ENCODE peak calls at places on chromosomes 7 and 10, in four cellular contexts. C is GM23338, H is K562, I is Panc1. Y is an unnamed sample.

GRCh38 chr7:44286618-44287487 is 38.5 kb downstream of the CAMK2B start:
- DNase-seq in C (no peak), H (no peak), I (no peak), Y (no peak)

GRCh38 chr10:86046845-86047460 is 319.6 kb downstream of the GRID1 start:
- DNase-seq in C (no peak), H (no peak), I (no peak), Y (peak; percentile 32)

GRCh38 chr10:102621418-102622325 is 22.6 kb upstream of the TRIM8 start:
- DNase-seq in C (no peak), H (no peak), I (no peak), Y (no peak)

GRCh38 chr7:122412886-122413285 is 108.3 kb upstream of the FEZF1 start:
- DNase-seq in C (no peak), H (no peak), I (no peak), Y (no peak)

GRCh38 chr10:114821915-114822770 is 563 bp downstream of the FHIP2A start:
- DNase-seq in C (peak; percentile 59), H (peak; percentile 21), I (no peak), Y (no peak)

GRCh38 chr7:44134943-44135628 is 6.0 kb downstream of the MYL7 start:
- DNase-seq in C (no peak), H (no peak), I (no peak), Y (no peak)

GRCh38 chr10:78643513-78643912 is 425.3 kb upstream of the ZMIZ1 start:
- DNase-seq in C (no peak), H (no peak), I (no peak), Y (no peak)

GRCh38 chr10:132137111-132138072 is 49.4 kb upstream of the DPYSL4 start:
- DNase-seq in C (no peak), H (no peak), I (no peak), Y (no peak)

GRCh38 chr7:106177738-106178592 is 65.9 kb upstream of the SYPL1 start:
- DNase-seq in C (no peak), H (no peak), I (no peak), Y (no peak)

GRCh38 chr7:136976504-136977251 is 108.2 kb downstream of the CHRM2 start:
- DNase-seq in C (peak; percentile 8), H (no peak), I (no peak), Y (no peak)

GRCh38 chr10:77318739-77319138 is 318.9 kb downstream of the KCNMA1 start:
- DNase-seq in C (no peak), H (no peak), I (no peak), Y (no peak)

GRCh38 chr7:11341285-11341944 is 367.7 kb downstream of the PHF14 start:
- DNase-seq in C (peak; percentile 54), H (peak; percentile 9), I (no peak), Y (peak; percentile 8)

GRCh38 chr10:14625210-14625621 is 149.5 kb downstream of the FAM107B start:
- DNase-seq in C (no peak), H (no peak), I (no peak), Y (no peak)

GRCh38 chr7:120950026-120950538 is 495 bp upstream of the ING3 start:
- DNase-seq in C (no peak), H (no peak), I (no peak), Y (no peak)

GRCh38 chr10:87863102-87863943 is at the start of the genes KLLN and PTEN:
- DNase-seq in C (peak; percentile 94), H (peak; percentile 72), I (no peak), Y (peak; percentile 72)

GRCh38 chr10:108562105-108562504 is 1361.2 kb downstream of the XPNPEP1 start:
- DNase-seq in C (no peak), H (no peak), I (no peak), Y (no peak)

GRCh38 chr7:144057954-144058353 is 9.2 kb downstream of the OR2A5 start:
- DNase-seq in C (no peak), H (no peak), I (peak; percentile 25), Y (no peak)

GRCh38 chr7:155136619-155137243 is 66.6 kb downstream of the HTR5A start:
- DNase-seq in C (no peak), H (no peak), I (peak; percentile 7), Y (no peak)

GRCh38 chr10:21497177-21497807 is 28.2 kb downstream of the SKIDA1 start:
- DNase-seq in C (peak; percentile 91), H (peak; percentile 60), I (no peak), Y (peak; percentile 82)

GRCh38 chr10:12259988-12260387 is 64.0 kb downstream of the CDC123 start:
- DNase-seq in C (no peak), H (no peak), I (no peak), Y (no peak)
- TF ChIP-seq REST in C (no peak), H (no peak), I (no peak), Y (no peak)

GRCh38 chr7:112854169-112854568 is 64.0 kb upstream of the TMEM168 start:
- DNase-seq in C (no peak), H (no peak), I (no peak), Y (no peak)

GRCh38 chr7:112858838-112859237 is 68.6 kb upstream of the TMEM168 start:
- DNase-seq in C (no peak), H (no peak), I (no peak), Y (no peak)

GRCh38 chr7:112855227-112855626 is 65.0 kb upstream of the TMEM168 start:
- DNase-seq in C (no peak), H (no peak), I (no peak), Y (no peak)

GRCh38 chr7:112853429-112853828 is 63.2 kb upstream of the TMEM168 start:
- DNase-seq in C (no peak), H (no peak), I (no peak), Y (no peak)
- TF ChIP-seq POLR2AphosphoS5 in C (no peak), H (no peak), I (no peak), Y (no peak)

GRCh38 chr7:158355456-158356065 is 232.1 kb downstream of the PTPRN2 start:
- DNase-seq in C (peak; percentile 52), H (peak; percentile 39), I (peak; percentile 13), Y (peak; percentile 4)
- TF ChIP-seq CTCF in C (peak; percentile 41), H (peak; percentile 64), I (peak; percentile 78), Y (peak; percentile 37)

DNA sequence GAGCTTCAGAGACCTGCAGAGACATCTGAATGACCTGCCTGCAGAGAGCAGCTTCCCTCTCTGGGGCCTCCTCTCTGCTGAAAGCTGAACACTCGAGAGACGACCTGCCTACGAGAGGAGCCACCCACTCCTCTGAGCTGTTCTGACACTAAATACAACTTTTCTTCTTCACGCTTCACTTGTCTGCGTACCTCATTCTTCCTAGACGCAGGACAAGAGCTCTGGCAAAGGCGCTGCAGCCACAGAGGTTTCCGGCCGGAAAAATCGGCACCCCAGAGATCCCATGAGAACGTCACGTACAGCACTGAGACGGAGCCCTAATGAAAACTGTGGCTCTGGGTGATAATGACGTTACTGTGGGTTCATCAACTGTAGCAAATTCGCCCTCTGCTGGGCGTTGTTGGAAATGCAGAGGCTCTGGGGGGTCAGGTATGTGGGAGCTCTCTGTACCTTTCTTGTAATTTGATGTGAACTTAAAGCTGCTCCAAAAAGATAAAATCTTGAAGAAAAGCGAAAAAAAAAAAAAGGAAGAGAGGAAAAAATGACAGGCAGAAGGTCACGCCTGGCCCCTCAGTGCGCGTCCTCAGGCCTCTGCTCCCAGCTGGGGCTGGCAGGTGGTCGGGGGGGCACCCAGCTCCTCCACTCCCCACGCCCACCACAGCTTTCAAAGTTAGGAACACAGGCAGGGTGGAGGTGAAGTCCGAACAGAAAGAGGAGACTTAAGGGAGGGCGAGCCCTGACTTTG is 120.7 kb downstream of the DYNC2I1 start:
- DNase-seq in C (peak; percentile 93), H (peak; percentile 93), I (peak; percentile 54), Y (peak; percentile 73)
- TF ChIP-seq REST in C (no peak), H (no peak), I (no peak), Y (no peak)

DNA sequence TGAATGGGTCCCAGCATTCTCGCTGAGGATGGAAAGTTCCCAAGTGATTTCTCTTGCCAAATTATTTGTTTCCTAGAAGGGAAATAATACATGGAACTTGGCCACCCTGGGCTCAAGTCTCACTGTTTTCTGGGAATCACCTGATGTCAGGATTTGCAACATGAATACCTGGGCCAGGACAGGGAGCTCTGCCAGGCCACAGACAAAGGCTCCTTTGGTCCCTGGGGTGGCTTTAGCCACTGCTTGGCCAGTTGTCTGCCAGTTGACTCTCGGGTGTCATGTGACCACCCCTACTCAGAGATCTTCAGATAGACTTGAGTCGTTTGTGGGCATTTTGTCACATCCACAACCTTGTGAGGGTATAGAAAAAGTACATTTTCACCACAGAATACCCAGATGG is 258.0 kb upstream of the HABP2 start:
- DNase-seq in C (no peak), H (no peak), I (no peak), Y (no peak)
- TF ChIP-seq POLR2AphosphoS5 in C (no peak), H (no peak), I (no peak), Y (no peak)

GRCh38 chr7:36310897-36311296 is 78.8 kb upstream of the ANLN start:
- DNase-seq in C (no peak), H (no peak), I (no peak), Y (no peak)

GRCh38 chr7:36313607-36314006 is 76.1 kb upstream of the ANLN start:
- DNase-seq in C (no peak), H (no peak), I (no peak), Y (no peak)

GRCh38 chr7:36312915-36313334 is 76.7 kb upstream of the ANLN start:
- DNase-seq in C (no peak), H (no peak), I (no peak), Y (no peak)

GRCh38 chr7:36311539-36311938 is 78.1 kb upstream of the ANLN start:
- DNase-seq in C (no peak), H (no peak), I (no peak), Y (no peak)

GRCh38 chr7:36312064-36312914 is 77.4 kb upstream of the ANLN start:
- DNase-seq in C (peak; percentile 83), H (peak; percentile 70), I (no peak), Y (no peak)
- TF ChIP-seq CTCF in C (peak; percentile 65), H (peak; percentile 89), I (peak; percentile 89), Y (peak; percentile 43)

GRCh38 chr10:2230478-2230877 is 493.2 kb upstream of the ADARB2 start:
- DNase-seq in C (no peak), H (no peak), I (no peak), Y (no peak)

DNA sequence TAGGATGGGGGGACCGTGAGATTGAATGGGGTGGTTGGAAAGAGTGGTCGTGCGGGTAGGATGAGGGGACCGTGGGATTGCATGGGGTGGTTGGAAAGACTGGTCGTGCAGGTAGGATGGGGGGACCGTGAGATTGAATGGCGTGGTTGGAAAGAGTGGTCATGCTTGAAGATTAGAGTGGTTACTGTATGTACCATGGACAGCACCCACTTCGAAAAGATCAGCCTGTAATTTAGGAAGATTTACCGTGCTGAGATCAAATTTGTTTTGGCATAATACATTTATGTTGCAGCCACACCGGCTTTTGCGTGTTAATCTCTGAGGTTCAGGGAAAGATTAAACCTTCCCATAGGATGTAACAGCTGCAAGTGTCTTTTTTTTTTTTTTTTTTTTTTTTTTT is 495.2 kb upstream of the ADARB2 start:
- DNase-seq in C (peak; percentile 33), H (no peak), I (no peak), Y (no peak)
- TF ChIP-seq REST in C (peak; percentile 75), H (no peak), I (peak; percentile 68), Y (no peak)

GRCh38 chr10:69088801-69089501 is 1.0 kb downstream of the SRGN start:
- DNase-seq in C (no peak), H (peak; percentile 79), I (no peak), Y (no peak)
- TF ChIP-seq POLR2AphosphoS5 in C (no peak), H (peak; percentile 32), I (no peak), Y (no peak)

GRCh38 chr10:73261362-73261995 is 9.0 kb upstream of the MRPS16 start:
- DNase-seq in C (no peak), H (no peak), I (no peak), Y (no peak)

GRCh38 chr10:73262105-73262730 is 9.8 kb upstream of the MRPS16 start:
- DNase-seq in C (no peak), H (peak; percentile 47), I (peak; percentile 85), Y (peak; percentile 89)

GRCh38 chr10:73262880-73263279 is 10.4 kb upstream of the MRPS16 start:
- DNase-seq in C (no peak), H (no peak), I (no peak), Y (no peak)

GRCh38 chr10:73264423-73264822 is 12.0 kb upstream of the MRPS16 start:
- DNase-seq in C (no peak), H (no peak), I (no peak), Y (no peak)

GRCh38 chr10:73263948-73264347 is 11.5 kb upstream of the MRPS16 start:
- DNase-seq in C (peak; percentile 35), H (peak; percentile 21), I (peak; percentile 47), Y (no peak)
- TF ChIP-seq CTCF in C (peak; percentile 73), H (peak; percentile 64), I (peak; percentile 77), Y (peak; percentile 51)